ENCODE peak calls at places on chromosome 3, in ten cellular contexts. N, L, C, O, U, J, A, M, S and X are unnamed samples.

GRCh38 chr3:63976166-63976861 is 47.0 kb downstream of the PSMD6 start:
- DNase-seq in U (no peak), N (no peak), A (no peak), J (no peak), C (no peak), L (no peak), O (peak; percentile 93), M (no peak), S (no peak), X (no peak)

GRCh38 chr3:37935290-37935668 is 55.3 kb upstream of the VILL start:
- DNase-seq in N (no peak), U (no peak), L (no peak), S (no peak), O (peak; percentile 36), J (no peak), C (no peak), M (no peak), A (peak; percentile 62), X (no peak)

GRCh38 chr3:22157848-22158247 is 406.8 kb upstream of the ZNF385D start:
- DNase-seq in O (no peak), C (no peak), U (no peak), S (no peak), A (no peak), J (no peak), L (no peak), N (no peak), M (no peak), X (no peak)

GRCh38 chr3:50623840-50624474 is 7.0 kb downstream of the MAPKAPK3 start:
- DNase-seq in S (no peak), C (no peak), O (peak; percentile 28), M (no peak), N (peak; percentile 64), L (no peak), A (no peak), U (no peak), J (no peak), X (no peak)

GRCh38 chr3:89565098-89565497 is 457.7 kb downstream of the EPHA3 start:
- DNase-seq in J (no peak), C (no peak), U (no peak), M (no peak), O (no peak), A (no peak), N (no peak), L (no peak), S (no peak), X (no peak)

GRCh38 chr3:119588112-119588511 is 8.8 kb downstream of the ADPRH start:
- DNase-seq in M (no peak), O (peak; percentile 15), S (peak; percentile 69), J (no peak), A (peak; percentile 69), U (no peak), C (no peak), L (no peak), N (peak; percentile 62), X (no peak)

GRCh38 chr3:194475978-194476377 is 10.8 kb downstream of the ATP13A3 start:
- DNase-seq in U (no peak), M (no peak), J (no peak), A (no peak), N (no peak), O (no peak), C (peak; percentile 57), L (no peak), S (no peak), X (no peak)

GRCh38 chr3:128804817-128805166 is 74.6 kb upstream of the ACAD9 start:
- DNase-seq in A (no peak), J (no peak), L (no peak), O (no peak), C (no peak), S (no peak), M (no peak), U (no peak), N (no peak), X (peak; percentile 88)

GRCh38 chr3:168951884-168952283 is 711.6 kb downstream of the MECOM start:
- DNase-seq in M (no peak), S (no peak), N (no peak), J (no peak), U (no peak), A (no peak), C (no peak), O (no peak), L (no peak), X (no peak)

GRCh38 chr3:120145498-120146285 is 51.4 kb upstream of the GSK3B start:
- DNase-seq in N (no peak), L (no peak), U (no peak), O (peak; percentile 89), A (peak; percentile 61), J (no peak), C (no peak), M (peak; percentile 37), S (no peak), X (no peak)

GRCh38 chr3:64617610-64618009 is 70.2 kb downstream of the ADAMTS9 start:
- DNase-seq in O (no peak), M (no peak), S (no peak), L (no peak), U (no peak), A (no peak), N (no peak), J (no peak), C (no peak), X (no peak)

GRCh38 chr3:162295323-162295983 is 798.8 kb downstream of the OTOL1 start:
- DNase-seq in U (no peak), L (no peak), N (no peak), S (no peak), M (peak; percentile 87), J (no peak), O (peak; percentile 97), C (no peak), A (no peak), X (no peak)

GRCh38 chr3:133428552-133428951 is 28.7 kb downstream of the BFSP2 start:
- DNase-seq in L (no peak), O (no peak), M (no peak), S (no peak), A (no peak), C (no peak), U (no peak), J (no peak), N (no peak), X (no peak)

GRCh38 chr3:183546625-183547024 is 8.9 kb downstream of the KLHL6 start:
- DNase-seq in U (no peak), A (no peak), M (no peak), J (no peak), C (no peak), L (no peak), S (no peak), O (no peak), N (no peak), X (no peak)

GRCh38 chr3:196624008-196624790 is 15.3 kb upstream of the NRROS start:
- DNase-seq in U (no peak), O (no peak), A (no peak), N (no peak), C (no peak), J (no peak), M (no peak), S (no peak), L (no peak), X (no peak)

GRCh38 chr3:165455360-165455759 is 259.2 kb upstream of the SLITRK3 start:
- DNase-seq in M (no peak), O (no peak), A (no peak), C (no peak), L (no peak), U (no peak), S (no peak), J (no peak), N (no peak), X (no peak)

GRCh38 chr3:69411331-69411730 is 25.4 kb upstream of the FRMD4B start:
- DNase-seq in J (no peak), L (no peak), A (no peak), U (no peak), S (no peak), M (no peak), C (no peak), N (no peak), O (peak; percentile 78), X (no peak)

GRCh38 chr3:48268936-48269551 is 28.1 kb downstream of the ZNF589 start:
- DNase-seq in L (no peak), C (no peak), M (no peak), S (no peak), N (no peak), U (no peak), A (peak; percentile 57), O (no peak), J (peak; percentile 38), X (no peak)

GRCh38 chr3:134650431-134651346 is at the start of gene KY:
- DNase-seq in A (no peak), J (no peak), S (peak; percentile 77), O (peak; percentile 55), N (peak; percentile 78), L (peak; percentile 58), U (no peak), C (peak; percentile 87), M (peak; percentile 56), X (peak; percentile 58)

GRCh38 chr3:77563012-77563411 is 523.1 kb downstream of the ROBO2 start:
- DNase-seq in L (no peak), C (no peak), S (no peak), J (no peak), N (no peak), A (no peak), U (no peak), M (no peak), O (no peak), X (no peak)

GRCh38 chr3:191401775-191402357 is 59.1 kb upstream of the PYDC2 start:
- DNase-seq in A (no peak), S (no peak), J (no peak), O (no peak), U (no peak), N (no peak), L (no peak), M (no peak), C (no peak), X (no peak)

GRCh38 chr3:42213417-42213816 is 52.6 kb downstream of the CCK start:
- DNase-seq in C (no peak), S (no peak), A (peak; percentile 18), M (no peak), U (no peak), N (no peak), L (no peak), J (no peak), O (no peak), X (peak; percentile 59)

GRCh38 chr3:12875857-12876451 is 34.6 kb upstream of the RPL32 start:
- DNase-seq in M (peak; percentile 89), N (peak; percentile 69), A (no peak), C (no peak), J (no peak), S (no peak), O (peak; percentile 59), L (no peak), U (no peak), X (no peak)

GRCh38 chr3:50189274-50189673 is 2.1 kb upstream of the GNAT1 start:
- DNase-seq in L (peak; percentile 42), A (peak; percentile 82), O (peak; percentile 81), M (peak; percentile 83), U (no peak), S (peak; percentile 89), N (peak; percentile 84), J (no peak), C (peak; percentile 28), X (peak; percentile 52)

GRCh38 chr3:66227917-66228316 is 7.1 kb downstream of the SLC25A26 start:
- DNase-seq in O (no peak), U (no peak), M (no peak), L (no peak), S (no peak), J (no peak), A (no peak), N (no peak), C (no peak), X (no peak)